ENCODE peak calls at places on chromosomes 1 and 21, in seven cellular contexts. J is NCI-H2029; C is NCI-H1092; Z is GM13977; A is stimulated activated CD8-positive, alpha-beta memory T cell treated with anti-CD3 and anti-CD28 coated beads, Interleukin-12 subunit alpha, Interleukin-12 subunit beta, amount 100 ng/mL, for 4 hours; V is T-cell; I is activated CD4-positive, alpha-beta T cell treated with anti-CD3 and anti-CD28 coated beads for 1 hour. D is an unnamed sample.

GRCh38 chr1:165420655-165421054 is 24.3 kb downstream of the RXRG start:
- DNase-seq in J (no peak), C (no peak), Z (no peak), A (no peak), V (no peak), I (no peak), D (no peak)

GRCh38 chr1:184480711-184481110 is 93.9 kb downstream of the C1orf21 start:
- DNase-seq in J (no peak), C (no peak), Z (no peak), A (no peak), V (no peak), I (no peak), D (no peak)

GRCh38 chr1:65330822-65331221 is 21.5 kb downstream of the DNAJC6 start:
- DNase-seq in J (no peak), C (no peak), Z (no peak), A (no peak), V (no peak), I (no peak), D (no peak)

GRCh38 chr1:210301254-210301955 is 27.3 kb upstream of the HHAT start:
- DNase-seq in J (no peak), C (no peak), Z (no peak), A (no peak), V (no peak), I (no peak), D (no peak)

GRCh38 chr1:1318131-1318652 is 6.3 kb downstream of the INTS11 start:
- DNase-seq in J (peak), C (peak), Z (no peak), A (no peak), V (no peak), I (no peak), D (no peak)

GRCh38 chr1:9371391-9371935 is 78.8 kb downstream of the SPSB1 start:
- DNase-seq in J (no peak), C (no peak), Z (no peak), A (no peak), V (no peak), I (no peak), D (no peak)

GRCh38 chr1:39902121-39902807 is 547 bp upstream of the MYCL start:
- DNase-seq in J (peak), C (peak), Z (peak), A (peak), V (peak), I (peak), D (peak)

GRCh38 chr1:151710187-151710586 is 6.4 kb downstream of the CELF3 start:
- DNase-seq in J (peak), C (no peak), Z (no peak), A (no peak), V (peak), I (no peak), D (no peak)

GRCh38 chr1:184636156-184636448 is 118.6 kb downstream of the EDEM3 start:
- DNase-seq in J (no peak), C (no peak), Z (no peak), A (no peak), V (no peak), I (no peak), D (no peak)

GRCh38 chr1:93255222-93256079 is 74.9 kb downstream of the CCDC18 start:
- DNase-seq in J (no peak), C (no peak), Z (no peak), A (no peak), V (no peak), I (no peak), D (no peak)

GRCh38 chr1:63142001-63142400 is 180.4 kb upstream of the FOXD3 start:
- DNase-seq in J (no peak), C (no peak), Z (no peak), A (no peak), V (no peak), I (no peak), D (no peak)

GRCh38 chr1:54107131-54107530 is 45.7 kb downstream of the CDCP2 start:
- DNase-seq in J (no peak), C (no peak), Z (no peak), A (no peak), V (no peak), I (no peak), D (no peak)

GRCh38 chr21:34351786-34352241 is 12.0 kb upstream of the KCNE2 start:
- DNase-seq in J (peak), C (peak), Z (peak), A (no peak), V (peak), I (no peak), D (no peak)

GRCh38 chr1:108502624-108503023 is 52.5 kb downstream of the NBPF6 start:
- DNase-seq in J (no peak), C (no peak), Z (no peak), A (no peak), V (no peak), I (no peak), D (no peak)

GRCh38 chr1:34710811-34711210 is 44.0 kb upstream of the GJB5 start:
- DNase-seq in J (no peak), C (no peak), Z (no peak), A (no peak), V (no peak), I (no peak), D (no peak)

GRCh38 chr1:29793101-29793546 is 556.8 kb downstream of the PTPRU start:
- DNase-seq in J (peak), C (peak), Z (peak), A (no peak), V (peak), I (no peak), D (peak)

GRCh38 chr1:51175278-51175677 is 60.8 kb upstream of the RNF11 start:
- DNase-seq in J (no peak), C (no peak), Z (no peak), A (no peak), V (no peak), I (no peak), D (no peak)

GRCh38 chr1:89632213-89633102 is 462 bp upstream of the LRRC8C start:
- DNase-seq in J (peak), C (peak), Z (peak), A (peak), V (peak), I (peak), D (peak)

GRCh38 chr21:16248705-16249104 is 518.9 kb downstream of the USP25 start:
- DNase-seq in J (no peak), C (no peak), Z (no peak), A (no peak), V (no peak), I (no peak), D (no peak)

GRCh38 chr1:94646151-94646643 is 104.6 kb upstream of the F3 start:
- DNase-seq in J (no peak), C (no peak), Z (no peak), A (no peak), V (no peak), I (no peak), D (no peak)

GRCh38 chr1:206923009-206923960 is 1.5 kb upstream of the FCMR start:
- DNase-seq in J (no peak), C (no peak), Z (peak), A (peak), V (peak), I (peak), D (peak)

GRCh38 chr1:11961230-11961629 is 19.0 kb upstream of the MFN2 start:
- DNase-seq in J (no peak), C (no peak), Z (no peak), A (no peak), V (no peak), I (no peak), D (no peak)

GRCh38 chr1:229645296-229646050 is 19.4 kb downstream of the URB2 start:
- DNase-seq in J (no peak), C (no peak), Z (no peak), A (no peak), V (no peak), I (no peak), D (no peak)

GRCh38 chr1:227234998-227235405 is 83.3 kb downstream of the CDC42BPA start:
- DNase-seq in J (no peak), C (peak), Z (peak), A (no peak), V (no peak), I (no peak), D (no peak)

GRCh38 chr1:205630241-205630640 is 1.6 kb downstream of the ELK4 start:
- DNase-seq in J (no peak), C (no peak), Z (no peak), A (no peak), V (no peak), I (no peak), D (no peak)

GRCh38 chr1:245332085-245332484 is 177.3 kb downstream of the KIF26B start:
- DNase-seq in J (no peak), C (no peak), Z (no peak), A (no peak), V (no peak), I (no peak), D (no peak)

GRCh38 chr21:42056468-42056867 is 14.6 kb upstream of the UMODL1 start:
- DNase-seq in J (peak), C (no peak), Z (no peak), A (no peak), V (no peak), I (no peak), D (peak)

GRCh38 chr1:24123611-24124010 is 11.7 kb upstream of the MYOM3 start:
- DNase-seq in J (no peak), C (no peak), Z (no peak), A (no peak), V (no peak), I (no peak), D (no peak)

GRCh38 chr1:227774721-227775665 is 39.8 kb downstream of the SNAP47 start:
- DNase-seq in J (no peak), C (no peak), Z (no peak), A (no peak), V (no peak), I (no peak), D (peak)

GRCh38 chr1:101183388-101183699 is 53.5 kb upstream of the S1PR1 start:
- DNase-seq in J (no peak), C (no peak), Z (no peak), A (no peak), V (no peak), I (no peak), D (no peak)

GRCh38 chr1:116382321-116382720 is 9.3 kb downstream of the ATP1A1 start:
- DNase-seq in J (no peak), C (no peak), Z (no peak), A (no peak), V (no peak), I (no peak), D (no peak)

GRCh38 chr21:19981938-19982337 is 1016.3 kb upstream of the NCAM2 start:
- DNase-seq in J (no peak), C (no peak), Z (no peak), A (no peak), V (no peak), I (no peak), D (no peak)

GRCh38 chr21:35142036-35142825 is 93.1 kb upstream of the RUNX1 start:
- DNase-seq in J (no peak), C (no peak), Z (no peak), A (no peak), V (no peak), I (no peak), D (no peak)

GRCh38 chr21:33522297-33522696 is 19.6 kb downstream of the GART start:
- DNase-seq in J (no peak), C (no peak), Z (no peak), A (no peak), V (no peak), I (no peak), D (no peak)

GRCh38 chr1:201104141-201104540 is 8.1 kb downstream of the CACNA1S start:
- DNase-seq in J (no peak), C (no peak), Z (no peak), A (no peak), V (no peak), I (no peak), D (no peak)

GRCh38 chr1:90474731-90475130 is 242.4 kb downstream of the BARHL2 start:
- DNase-seq in J (no peak), C (no peak), Z (no peak), A (no peak), V (no peak), I (no peak), D (no peak)

GRCh38 chr1:1398677-1399186 is 403 bp downstream of the CCNL2 start:
- DNase-seq in J (no peak), C (no peak), Z (no peak), A (no peak), V (no peak), I (no peak), D (no peak)

GRCh38 chr1:19430121-19431068 is 54.9 kb downstream of the CAPZB start:
- DNase-seq in J (peak), C (no peak), Z (no peak), A (no peak), V (no peak), I (no peak), D (no peak)

GRCh38 chr21:45919593-45919992 is 62.0 kb upstream of the COL6A1 start:
- DNase-seq in J (no peak), C (no peak), Z (no peak), A (no peak), V (no peak), I (no peak), D (peak)

D was measured in kidney.